ENCODE peak calls at places on chromosomes 13 and 19, in eight cellular contexts. S is AG10803, A is RWPE1, X is right atrium auricular region, E is mucosa of descending colon, T is psoas muscle, O is breast epithelium, Z is ascending aorta. B is an unnamed sample.

GRCh38 chr19:6752257-6753177 is 13.0 kb downstream of the TRIP10 start:
- DNase-seq in S (no peak), A (no peak), X (no peak), E (peak), T (no peak), O (no peak), Z (no peak), B (peak)

GRCh38 chr13:48344264-48344663 is 40.7 kb downstream of the RB1 start:
- DNase-seq in S (no peak), A (no peak), X (no peak), E (no peak), T (no peak), O (no peak), Z (no peak), B (no peak)

GRCh38 chr13:30479154-30479553 is 13.4 kb upstream of the HMGB1 start:
- DNase-seq in S (no peak), A (no peak), X (no peak), E (no peak), T (no peak), O (no peak), Z (no peak), B (no peak)

GRCh38 chr19:29541473-29542253 is 15.9 kb downstream of the VSTM2B start:
- DNase-seq in S (no peak), A (no peak), X (no peak), E (no peak), T (no peak), O (no peak), Z (no peak), B (no peak)

GRCh38 chr19:16897572-16898056 is 8.8 kb downstream of the F2RL3 start:
- DNase-seq in S (peak), A (no peak), X (peak), E (no peak), T (no peak), O (no peak), Z (no peak), B (no peak)

GRCh38 chr13:112424098-112424497 is 47.9 kb downstream of the SPACA7 start:
- DNase-seq in S (no peak), A (no peak), X (no peak), E (no peak), T (no peak), O (no peak), Z (no peak), B (no peak)

GRCh38 chr19:11379857-11380350 is 4.2 kb downstream of the EPOR start:
- DNase-seq in S (no peak), A (no peak), X (no peak), E (no peak), T (no peak), O (no peak), Z (no peak), B (no peak)

GRCh38 chr19:31278555-31279435 is 70.4 kb downstream of the TSHZ3 start:
- DNase-seq in S (no peak), A (no peak), X (no peak), E (no peak), T (no peak), O (no peak), Z (no peak), B (no peak)

GRCh38 chr19:27774827-27775226 is 1438.1 kb downstream of the UQCRFS1 start:
- DNase-seq in S (no peak), A (no peak), X (peak), E (no peak), T (no peak), O (no peak), Z (no peak), B (no peak)

GRCh38 chr19:10554760-10555612 is 10.8 kb downstream of the KRI1 start:
- DNase-seq in S (no peak), A (peak), X (no peak), E (no peak), T (no peak), O (no peak), Z (no peak), B (no peak)

GRCh38 chr13:95049772-95050171 is 251.5 kb downstream of the ABCC4 start:
- DNase-seq in S (no peak), A (no peak), X (no peak), E (no peak), T (no peak), O (no peak), Z (no peak), B (no peak)

GRCh38 chr13:62119739-62120700 is 704.4 kb upstream of the PCDH20 start:
- DNase-seq in S (no peak), A (peak), X (no peak), E (no peak), T (no peak), O (no peak), Z (no peak), B (no peak)

GRCh38 chr19:41928221-41928683 is at the start of gene ERFL:
- DNase-seq in S (no peak), A (no peak), X (no peak), E (no peak), T (no peak), O (no peak), Z (no peak), B (no peak)

GRCh38 chr13:32023698-32024097 is 7.9 kb upstream of the FRY start:
- DNase-seq in S (no peak), A (no peak), X (no peak), E (no peak), T (no peak), O (no peak), Z (no peak), B (no peak)

GRCh38 chr19:571127-571974 is 1.0 kb upstream of the BSG start:
- DNase-seq in S (no peak), A (no peak), X (no peak), E (peak), T (peak), O (peak), Z (no peak), B (peak)

GRCh38 chr13:59771272-59771671 is 392.5 kb downstream of the DIAPH3 start:
- DNase-seq in S (peak), A (peak), X (no peak), E (no peak), T (no peak), O (no peak), Z (no peak), B (no peak)

GRCh38 chr19:6103217-6103644 is 7.1 kb downstream of the RFX2 start:
- DNase-seq in S (peak), A (peak), X (peak), E (no peak), T (peak), O (peak), Z (peak), B (no peak)

GRCh38 chr13:35512271-35512920 is 35.9 kb upstream of the MAB21L1 start:
- DNase-seq in S (peak), A (peak), X (peak), E (no peak), T (no peak), O (no peak), Z (no peak), B (no peak)

GRCh38 chr13:20714563-20715339 is 11.3 kb downstream of the IL17D start:
- DNase-seq in S (peak), A (no peak), X (peak), E (no peak), T (peak), O (no peak), Z (no peak), B (no peak)

GRCh38 chr19:56404705-56405056 is 549 bp downstream of the ZNF583 start:
- DNase-seq in S (peak), A (no peak), X (no peak), E (no peak), T (no peak), O (no peak), Z (no peak), B (no peak)

GRCh38 chr13:112248909-112249592 is 127.1 kb upstream of the SPACA7 start:
- DNase-seq in S (no peak), A (no peak), X (peak), E (no peak), T (no peak), O (no peak), Z (no peak), B (no peak)

GRCh38 chr13:107650081-107650701 is 565.1 kb downstream of the LIG4 start:
- DNase-seq in S (peak), A (peak), X (no peak), E (peak), T (peak), O (no peak), Z (no peak), B (peak)

GRCh38 chr13:94860981-94861407 is 148.6 kb upstream of the SOX21 start:
- DNase-seq in S (peak), A (no peak), X (no peak), E (no peak), T (no peak), O (no peak), Z (no peak), B (no peak)

GRCh38 chr19:51703655-51704515 is 10.8 kb downstream of the SPACA6 start:
- DNase-seq in S (peak), A (peak), X (peak), E (peak), T (peak), O (peak), Z (peak), B (peak)

GRCh38 chr19:34360354-34360909 is 4.6 kb upstream of the GPI start:
- DNase-seq in S (no peak), A (no peak), X (no peak), E (no peak), T (no peak), O (no peak), Z (no peak), B (no peak)

GRCh38 chr13:43865892-43866291 is 13.6 kb downstream of the CCDC122 start:
- DNase-seq in S (peak), A (no peak), X (no peak), E (no peak), T (no peak), O (no peak), Z (no peak), B (no peak)

GRCh38 chr19:14214580-14214979 is 8.6 kb upstream of the ADGRL1 start:
- DNase-seq in S (no peak), A (no peak), X (no peak), E (no peak), T (no peak), O (no peak), Z (no peak), B (no peak)

GRCh38 chr13:40974460-40975407 is 44.4 kb downstream of the ELF1 start:
- DNase-seq in S (peak), A (no peak), X (no peak), E (no peak), T (no peak), O (no peak), Z (no peak), B (peak)

GRCh38 chr13:33536639-33537425 is 251.3 kb upstream of the STARD13 start:
- DNase-seq in S (peak), A (no peak), X (no peak), E (no peak), T (no peak), O (no peak), Z (no peak), B (no peak)

GRCh38 chr13:113645329-113645728 is 12.7 kb downstream of the ATP4B start:
- DNase-seq in S (no peak), A (no peak), X (no peak), E (peak), T (no peak), O (peak), Z (no peak), B (no peak)

GRCh38 chr19:50500060-50500752 is 10.8 kb downstream of the JOSD2 start:
- DNase-seq in S (no peak), A (no peak), X (no peak), E (no peak), T (peak), O (no peak), Z (no peak), B (no peak)
- TF ChIP-seq CTCF in S (no peak), A (no peak), X (peak), E (no peak), T (peak), O (no peak), Z (no peak), B (no peak)

GRCh38 chr19:48445606-48446481 is at the start of gene GRWD1:
- DNase-seq in S (peak), A (peak), X (peak), E (peak), T (peak), O (peak), Z (peak), B (peak)
- TF ChIP-seq CTCF in S (no peak), A (peak), X (no peak), E (no peak), T (no peak), O (no peak), Z (no peak), B (no peak)

GRCh38 chr13:45195421-45195820 is 5.4 kb downstream of the KCTD4 start:
- DNase-seq in S (no peak), A (no peak), X (no peak), E (no peak), T (no peak), O (no peak), Z (no peak), B (no peak)

GRCh38 chr13:45196091-45196490 is 4.8 kb downstream of the KCTD4 start:
- DNase-seq in S (no peak), A (no peak), X (no peak), E (no peak), T (no peak), O (no peak), Z (no peak), B (no peak)

GRCh38 chr13:45196622-45197021 is 4.2 kb downstream of the KCTD4 start:
- DNase-seq in S (peak), A (peak), X (no peak), E (no peak), T (no peak), O (no peak), Z (no peak), B (no peak)

GRCh38 chr13:45191874-45192273 is 9.0 kb downstream of the KCTD4 start:
- DNase-seq in S (no peak), A (no peak), X (no peak), E (no peak), T (no peak), O (no peak), Z (no peak), B (no peak)

GRCh38 chr13:45194081-45194939 is 6.5 kb downstream of the KCTD4 start:
- DNase-seq in S (peak), A (no peak), X (peak), E (no peak), T (no peak), O (no peak), Z (no peak), B (peak)
- TF ChIP-seq CTCF in S (peak), A (no peak), X (peak), E (no peak), T (peak), O (no peak), Z (peak), B (no peak)

GRCh38 chr13:73721571-73721970 is 412.6 kb downstream of the KLF12 start:
- DNase-seq in S (no peak), A (no peak), X (no peak), E (no peak), T (no peak), O (no peak), Z (no peak), B (no peak)

GRCh38 chr13:73720216-73720840 is 413.9 kb downstream of the KLF12 start:
- DNase-seq in S (no peak), A (no peak), X (no peak), E (no peak), T (no peak), O (no peak), Z (no peak), B (no peak)

GRCh38 chr13:73718248-73718647 is 416.0 kb downstream of the KLF12 start:
- DNase-seq in S (no peak), A (no peak), X (no peak), E (no peak), T (no peak), O (no peak), Z (no peak), B (no peak)

GRCh38 chr13:73717632-73718031 is 416.6 kb downstream of the KLF12 start:
- DNase-seq in S (no peak), A (no peak), X (no peak), E (no peak), T (no peak), O (no peak), Z (no peak), B (no peak)

GRCh38 chr13:73722120-73722519 is 412.1 kb downstream of the KLF12 start:
- DNase-seq in S (peak), A (peak), X (no peak), E (no peak), T (no peak), O (no peak), Z (no peak), B (no peak)
- TF ChIP-seq CTCF in S (peak), A (no peak), X (peak), E (no peak), T (no peak), O (no peak), Z (no peak), B (no peak)

DNA sequence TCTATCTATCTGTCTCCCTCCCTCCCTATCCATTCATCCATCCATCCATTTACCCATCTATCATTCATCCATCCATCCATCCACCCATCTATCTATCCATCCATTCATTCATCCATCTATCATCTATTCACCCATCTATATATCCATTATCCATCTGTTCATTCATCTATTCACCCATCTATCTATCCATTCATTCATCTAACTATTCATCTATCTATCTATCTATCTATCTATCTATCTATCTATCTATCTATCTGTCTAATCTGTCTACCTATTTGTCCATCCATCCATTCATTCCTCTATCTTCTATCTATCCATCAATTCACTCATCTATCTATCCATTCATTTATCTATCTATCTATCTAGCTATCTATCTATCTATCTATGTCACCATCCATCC is 4.4 kb upstream of the CDK8 start:
- DNase-seq in S (no peak), A (no peak), X (no peak), E (no peak), T (no peak), O (no peak), Z (no peak), B (no peak)
- TF ChIP-seq CTCF in S (no peak), A (no peak), X (no peak), E (no peak), T (no peak), O (no peak), Z (no peak), B (no peak)